ENCODE peak calls at places on chromosomes 5 and 9, in six cellular contexts. E is AG08396, X is fibroblast of mammary gland, B is ELR, D is NCI-H526, A is kidney glomerular epithelial cell. I is an unnamed sample.

GRCh38 chr9:31519424-31519823 is 865.0 kb upstream of the ACO1 start:
- DNase-seq in A (no peak), D (no peak), E (no peak), B (no peak), X (no peak), I (no peak)

GRCh38 chr5:32193591-32193990 is 19.5 kb upstream of the GOLPH3 start:
- DNase-seq in A (peak), X (peak), E (peak), B (peak), D (no peak), I (no peak)

GRCh38 chr9:98329904-98330303 is 74.5 kb upstream of the TBC1D2 start:
- DNase-seq in B (no peak), X (no peak), E (no peak), D (no peak), A (no peak), I (no peak)

GRCh38 chr5:77133061-77133758 is 46.1 kb upstream of the ZBED3 start:
- DNase-seq in E (peak), B (peak), X (peak), A (peak), D (no peak), I (peak)

GRCh38 chr9:107251756-107252322 is 31.2 kb upstream of the RAD23B start:
- DNase-seq in A (peak), E (peak), B (peak), D (no peak), X (peak), I (no peak)

GRCh38 chr9:69122391-69123141 is 51.5 kb upstream of the TJP2 start:
- DNase-seq in X (peak), D (peak), A (peak), E (peak), B (peak), I (peak)

GRCh38 chr5:137570070-137570469 is 70.9 kb upstream of the SPOCK1 start:
- DNase-seq in A (peak), D (no peak), B (no peak), E (no peak), X (no peak), I (no peak)

GRCh38 chr9:134167530-134167931 is 3.2 kb upstream of the RNU6ATAC start:
- DNase-seq in E (peak), D (no peak), A (no peak), X (peak), B (peak), I (no peak)

GRCh38 chr5:172150514-172151425 is 37.3 kb downstream of the STK10 start:
- DNase-seq in A (no peak), D (no peak), B (no peak), X (peak), E (no peak), I (no peak)

GRCh38 chr9:70658765-70659164 is 244.3 kb upstream of the KLF9 start:
- DNase-seq in X (no peak), B (no peak), E (no peak), D (no peak), A (no peak), I (no peak)

GRCh38 chr5:109329296-109330252 is 80.2 kb downstream of the PJA2 start:
- DNase-seq in E (peak), B (peak), D (no peak), X (peak), A (no peak), I (no peak)

GRCh38 chr9:92669527-92669889 is 423 bp downstream of the IPPK start:
- DNase-seq in D (no peak), X (no peak), B (no peak), E (peak), A (no peak), I (no peak)

GRCh38 chr5:96322217-96322616 is 110.8 kb downstream of the PCSK1 start:
- DNase-seq in E (no peak), B (no peak), A (no peak), X (no peak), D (no peak), I (no peak)

GRCh38 chr9:131986576-131986975 is 93.1 kb downstream of the MED27 start:
- DNase-seq in X (peak), D (no peak), B (peak), E (no peak), A (no peak), I (no peak)

GRCh38 chr9:5971740-5972139 is 43.7 kb downstream of the RANBP6 start:
- DNase-seq in B (peak), A (no peak), X (peak), D (no peak), E (no peak), I (no peak)

GRCh38 chr5:101136454-101136853 is 233.4 kb upstream of the ST8SIA4 start:
- DNase-seq in D (no peak), E (no peak), X (no peak), B (no peak), A (no peak), I (no peak)

GRCh38 chr5:98455660-98456059 is 317.8 kb upstream of the RGMB start:
- DNase-seq in E (peak), X (peak), A (no peak), D (no peak), B (peak), I (no peak)

GRCh38 chr9:98380065-98380681 is 124.7 kb upstream of the TBC1D2 start:
- DNase-seq in A (peak), D (no peak), B (peak), X (peak), E (peak), I (peak)

GRCh38 chr9:118595719-118596305 is 773.4 kb downstream of the BRINP1 start:
- DNase-seq in B (peak), E (no peak), X (peak), D (no peak), A (peak), I (no peak)

GRCh38 chr5:62112689-62113220 is 193.3 kb upstream of the KIF2A start:
- DNase-seq in X (no peak), E (no peak), A (peak), B (no peak), D (no peak), I (no peak)

GRCh38 chr9:4886698-4887097 is 94.0 kb downstream of the RCL1 start:
- DNase-seq in B (no peak), X (no peak), E (no peak), D (no peak), A (peak), I (peak)

GRCh38 chr5:172038167-172038566 is 31.7 kb upstream of the FBXW11 start:
- DNase-seq in A (no peak), X (no peak), B (no peak), E (no peak), D (no peak), I (no peak)

GRCh38 chr5:1564824-1565736 is 41.3 kb upstream of the LPCAT1 start:
- DNase-seq in B (no peak), X (no peak), E (no peak), D (no peak), A (no peak), I (no peak)

GRCh38 chr5:138632900-138633489 is 57.8 kb upstream of the HSPA9 start:
- DNase-seq in B (peak), A (peak), X (peak), E (peak), D (no peak), I (peak)